ENCODE peak calls at places on chromosomes 6 and 20, in ten cellular contexts. M is astrocyte, J is PC-3, U is heart left ventricle, T is heart right ventricle, A is fibroblast of lung, D is upper lobe of right lung, H is psoas muscle, X is pancreas, Q is endothelial cell of umbilical vein. I is an unnamed sample.

GRCh38 chr6:158046201-158047119 is 64.8 kb downstream of the SYNJ2 start:
- DNase-seq in M (no peak), J (no peak), U (peak), T (no peak), A (no peak), D (peak), H (no peak), X (peak), Q (no peak), I (no peak)

GRCh38 chr20:3121271-3121911 is 36.9 kb upstream of the AVP start:
- DNase-seq in M (no peak), J (no peak), U (no peak), T (no peak), A (no peak), D (no peak), H (no peak), X (no peak), Q (peak), I (no peak)

GRCh38 chr6:151436814-151437213 is 15.1 kb downstream of the RMND1 start:
- DNase-seq in M (peak), J (no peak), U (no peak), T (no peak), A (peak), D (no peak), H (no peak), X (no peak), Q (no peak), I (no peak)

GRCh38 chr20:58011106-58011946 is 217.1 kb downstream of the ANKRD60 start:
- DNase-seq in M (no peak), J (no peak), U (no peak), T (no peak), A (no peak), D (no peak), H (no peak), X (no peak), Q (no peak), I (no peak)

GRCh38 chr20:57089701-57090144 is 176.7 kb downstream of the BMP7 start:
- DNase-seq in M (no peak), J (peak), U (peak), T (peak), A (peak), D (peak), H (peak), X (peak), Q (peak), I (peak)

GRCh38 chr6:28311139-28311823 is 24.7 kb downstream of the ZSCAN31 start:
- DNase-seq in M (no peak), J (no peak), U (no peak), T (no peak), A (no peak), D (no peak), H (no peak), X (no peak), Q (no peak), I (no peak)

GRCh38 chr6:89284081-89284480 is 31.0 kb downstream of the GABRR2 start:
- DNase-seq in M (no peak), J (no peak), U (no peak), T (no peak), A (no peak), D (no peak), H (no peak), X (no peak), Q (no peak), I (no peak)

GRCh38 chr6:42199106-42199981 is 4.6 kb upstream of the GUCA1B start:
- DNase-seq in M (peak), J (peak), U (no peak), T (no peak), A (peak), D (no peak), H (no peak), X (no peak), Q (no peak), I (no peak)

GRCh38 chr6:158972241-158973233 is 27.5 kb downstream of the RSPH3 start:
- DNase-seq in M (peak), J (peak), U (no peak), T (no peak), A (peak), D (no peak), H (no peak), X (no peak), Q (peak), I (peak)

GRCh38 chr6:154683756-154684523 is 49.3 kb upstream of the SCAF8 start:
- DNase-seq in M (peak), J (peak), U (no peak), T (no peak), A (peak), D (no peak), H (no peak), X (no peak), Q (peak), I (peak)

GRCh38 chr20:51703446-51704287 is 64.5 kb downstream of the ATP9A start:
- DNase-seq in M (no peak), J (no peak), U (no peak), T (no peak), A (no peak), D (no peak), H (no peak), X (no peak), Q (peak), I (no peak)

GRCh38 chr20:57818418-57818817 is 108.6 kb upstream of the PMEPA1 start:
- DNase-seq in M (no peak), J (no peak), U (no peak), T (no peak), A (no peak), D (no peak), H (no peak), X (no peak), Q (no peak), I (no peak)

GRCh38 chr6:139520321-139520768 is 145.9 kb upstream of the CITED2 start:
- DNase-seq in M (no peak), J (peak), U (no peak), T (no peak), A (no peak), D (no peak), H (no peak), X (no peak), Q (no peak), I (peak)

GRCh38 chr6:52937908-52938307 is 28.4 kb upstream of the GSTA3 start:
- DNase-seq in M (peak), J (peak), U (no peak), T (no peak), A (peak), D (no peak), H (no peak), X (no peak), Q (no peak), I (no peak)

GRCh38 chr6:170022827-170023619 is 267.9 kb downstream of the DLL1 start:
- DNase-seq in M (no peak), J (no peak), U (peak), T (peak), A (no peak), D (peak), H (no peak), X (no peak), Q (no peak), I (no peak)

GRCh38 chr20:53643031-53643832 is 49.6 kb upstream of the ZNF217 start:
- DNase-seq in M (peak), J (peak), U (no peak), T (no peak), A (peak), D (no peak), H (no peak), X (no peak), Q (peak), I (peak)

GRCh38 chr20:31698803-31699718 is 23.6 kb downstream of the BCL2L1 start:
- DNase-seq in M (peak), J (peak), U (no peak), T (no peak), A (peak), D (no peak), H (peak), X (no peak), Q (peak), I (peak)

GRCh38 chr6:30749554-30750378 is 5.4 kb upstream of the IER3 start:
- DNase-seq in M (no peak), J (peak), U (no peak), T (no peak), A (no peak), D (no peak), H (no peak), X (peak), Q (no peak), I (no peak)

GRCh38 chr6:308768-309167 is 16.5 kb downstream of the DUSP22 start:
- DNase-seq in M (no peak), J (no peak), U (no peak), T (no peak), A (no peak), D (peak), H (no peak), X (no peak), Q (no peak), I (no peak)

GRCh38 chr6:72817208-72817607 is 195.3 kb downstream of the KCNQ5 start:
- DNase-seq in M (no peak), J (peak), U (no peak), T (no peak), A (no peak), D (no peak), H (no peak), X (no peak), Q (no peak), I (no peak)
- TF ChIP-seq CTCF in M (no peak), J (no peak), U (no peak), T (no peak), A (no peak), D (no peak), H (no peak), X (no peak), Q (no peak), I (no peak)

GRCh38 chr20:37505263-37506165 is 15.5 kb upstream of the NNAT start:
- DNase-seq in M (no peak), J (no peak), U (no peak), T (no peak), A (no peak), D (no peak), H (no peak), X (no peak), Q (no peak), I (no peak)

GRCh38 chr20:37503256-37503927 is 17.7 kb upstream of the NNAT start:
- DNase-seq in M (no peak), J (no peak), U (no peak), T (no peak), A (no peak), D (no peak), H (no peak), X (no peak), Q (no peak), I (no peak)

GRCh38 chr20:37506166-37506725 is 14.8 kb upstream of the NNAT start:
- DNase-seq in M (no peak), J (no peak), U (no peak), T (no peak), A (no peak), D (no peak), H (no peak), X (no peak), Q (no peak), I (no peak)

GRCh38 chr20:37502654-37503053 is 18.4 kb upstream of the NNAT start:
- DNase-seq in M (no peak), J (no peak), U (no peak), T (no peak), A (no peak), D (no peak), H (no peak), X (no peak), Q (no peak), I (no peak)

GRCh38 chr20:37504404-37505096 is 16.5 kb upstream of the NNAT start:
- DNase-seq in M (no peak), J (peak), U (no peak), T (no peak), A (no peak), D (no peak), H (no peak), X (no peak), Q (no peak), I (peak)
- H3K27ac ChIP-seq in M (no peak), J (no peak), U (no peak), T (no peak), A (no peak), D (no peak), H (peak), X (no peak), Q (no peak), I (peak)

GRCh38 chr6:20773822-20774221 is 239.6 kb downstream of the CDKAL1 start:
- DNase-seq in M (no peak), J (no peak), U (no peak), T (no peak), A (no peak), D (no peak), H (no peak), X (no peak), Q (no peak), I (no peak)
- TF ChIP-seq CTCF in M (no peak), J (no peak), U (no peak), T (no peak), A (no peak), D (no peak), H (no peak), X (no peak), Q (no peak), I (no peak)

GRCh38 chr6:148985499-148985898 is 238.7 kb downstream of the UST start:
- DNase-seq in M (no peak), J (no peak), U (no peak), T (no peak), A (no peak), D (no peak), H (no peak), X (no peak), Q (no peak), I (no peak)

GRCh38 chr6:148984516-148985056 is 237.8 kb downstream of the UST start:
- DNase-seq in M (no peak), J (no peak), U (no peak), T (no peak), A (no peak), D (no peak), H (no peak), X (no peak), Q (no peak), I (no peak)

GRCh38 chr6:148983366-148983765 is 236.5 kb downstream of the UST start:
- DNase-seq in M (no peak), J (no peak), U (no peak), T (no peak), A (no peak), D (no peak), H (no peak), X (no peak), Q (no peak), I (no peak)

GRCh38 chr6:148981515-148981914 is 234.7 kb downstream of the UST start:
- DNase-seq in M (no peak), J (peak), U (no peak), T (no peak), A (no peak), D (no peak), H (no peak), X (no peak), Q (no peak), I (no peak)

DNA sequence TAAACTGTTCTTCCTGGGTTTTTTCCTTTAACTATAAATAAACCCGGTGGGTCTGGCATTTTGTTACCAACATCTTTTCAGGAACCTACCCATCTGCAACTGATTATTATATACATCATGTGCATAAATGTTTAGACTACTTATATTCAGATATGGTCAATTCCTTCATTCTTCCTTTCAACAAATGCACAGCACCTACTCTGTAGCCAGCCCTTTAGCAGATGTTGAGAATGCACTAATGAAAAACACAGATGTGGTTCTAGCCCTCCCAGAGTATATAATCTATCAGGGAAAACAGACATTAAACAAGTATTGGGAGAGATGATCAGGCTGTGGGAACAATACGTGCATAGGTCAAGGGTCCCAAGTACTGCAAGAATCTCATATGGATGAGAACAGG is 237.2 kb downstream of the UST start:
- DNase-seq in M (no peak), J (no peak), U (no peak), T (no peak), A (no peak), D (no peak), H (no peak), X (no peak), Q (no peak), I (no peak)
- H3K27ac ChIP-seq in M (no peak), J (no peak), U (no peak), T (no peak), A (no peak), D (no peak), H (no peak), X (no peak), Q (no peak), I (no peak)

I was measured in RWPE1.